ENCODE peak calls at places on chromosome 6, in seven cellular contexts. S, G, L, Y, A, F and O are unnamed samples.

GRCh38 chr6:441126-441920 is 49.8 kb downstream of the IRF4 start:
- DNase-seq in S (no peak), G (no peak), L (no peak), Y (no peak), A (no peak), F (no peak), O (peak; percentile 56)

GRCh38 chr6:167827062-167827587 is 414 bp downstream of the AFDN start:
- DNase-seq in S (no peak), G (no peak), L (no peak), Y (no peak), A (no peak), F (peak; percentile 39), O (no peak)

GRCh38 chr6:30590509-30590908 is 19.3 kb downstream of the ABCF1 start:
- DNase-seq in S (no peak), G (no peak), L (no peak), Y (no peak), A (no peak), F (no peak), O (no peak)

GRCh38 chr6:85078071-85078470 is 313.7 kb upstream of the TBX18 start:
- DNase-seq in S (no peak), G (peak; percentile 86), L (no peak), Y (peak; percentile 73), A (peak; percentile 72), F (no peak), O (no peak)

GRCh38 chr6:155850408-155850841 is 394.8 kb upstream of the NOX3 start:
- DNase-seq in S (no peak), G (peak; percentile 71), L (no peak), Y (peak; percentile 27), A (peak; percentile 14), F (no peak), O (no peak)

GRCh38 chr6:19193624-19194023 is 643.5 kb upstream of the ID4 start:
- DNase-seq in S (no peak), G (no peak), L (no peak), Y (no peak), A (no peak), F (no peak), O (no peak)

GRCh38 chr6:44738652-44739141 is 351.2 kb downstream of the CDC5L start:
- DNase-seq in S (no peak), G (no peak), L (no peak), Y (no peak), A (peak; percentile 72), F (no peak), O (no peak)

GRCh38 chr6:7685276-7685675 is 40.6 kb upstream of the BMP6 start:
- DNase-seq in S (no peak), G (no peak), L (no peak), Y (no peak), A (no peak), F (no peak), O (no peak)

GRCh38 chr6:150924808-150925654 is 59.5 kb downstream of the MTHFD1L start:
- DNase-seq in S (no peak), G (no peak), L (no peak), Y (no peak), A (peak; percentile 72), F (no peak), O (peak; percentile 79)

GRCh38 chr6:131023834-131024504 is 39.1 kb downstream of the EPB41L2 start:
- DNase-seq in S (no peak), G (peak; percentile 87), L (no peak), Y (no peak), A (peak; percentile 79), F (no peak), O (no peak)
- H3K4me3 ChIP-seq in S (no peak overlapping the region), G (peak overlapping the region; percentile 37), L (no peak overlapping the region), Y (no peak overlapping the region), A (no peak overlapping the region), F (no peak overlapping the region), O (no peak overlapping the region)

GRCh38 chr6:136524936-136525413 is 25.2 kb downstream of the MAP7 start:
- DNase-seq in S (no peak), G (no peak), L (no peak), Y (no peak), A (no peak), F (no peak), O (no peak)

GRCh38 chr6:136525586-136526195 is 24.5 kb downstream of the MAP7 start:
- DNase-seq in S (no peak), G (peak; percentile 25), L (no peak), Y (no peak), A (no peak), F (no peak), O (no peak)

GRCh38 chr6:136527831-136528230 is 22.4 kb downstream of the MAP7 start:
- DNase-seq in S (no peak), G (no peak), L (no peak), Y (no peak), A (no peak), F (no peak), O (no peak)

GRCh38 chr6:136526937-136527336 is 23.3 kb downstream of the MAP7 start:
- DNase-seq in S (no peak), G (no peak), L (no peak), Y (no peak), A (no peak), F (no peak), O (no peak)

GRCh38 chr6:136526196-136526930 is 23.9 kb downstream of the MAP7 start:
- DNase-seq in S (peak; percentile 62), G (peak; percentile 36), L (peak; percentile 12), Y (no peak), A (peak; percentile 74), F (peak; percentile 55), O (no peak)
- H3K4me3 ChIP-seq in S (peak overlapping the region; percentile 77), G (no peak overlapping the region), L (no peak overlapping the region), Y (no peak overlapping the region), A (no peak overlapping the region), F (no peak overlapping the region), O (no peak overlapping the region)

GRCh38 chr6:106529438-106529837 is 99.9 kb downstream of the RTN4IP1 start:
- DNase-seq in S (no peak), G (peak; percentile 58), L (no peak), Y (no peak), A (no peak), F (no peak), O (no peak)

GRCh38 chr6:106527111-106527510 is 102.2 kb downstream of the RTN4IP1 start:
- DNase-seq in S (no peak), G (no peak), L (no peak), Y (no peak), A (no peak), F (no peak), O (no peak)

GRCh38 chr6:106527979-106528378 is 101.3 kb downstream of the RTN4IP1 start:
- DNase-seq in S (no peak), G (peak; percentile 98), L (no peak), Y (peak; percentile 75), A (peak; percentile 81), F (no peak), O (no peak)

GRCh38 chr6:106530026-106530425 is 99.3 kb downstream of the RTN4IP1 start:
- DNase-seq in S (no peak), G (no peak), L (no peak), Y (no peak), A (no peak), F (no peak), O (no peak)

DNA sequence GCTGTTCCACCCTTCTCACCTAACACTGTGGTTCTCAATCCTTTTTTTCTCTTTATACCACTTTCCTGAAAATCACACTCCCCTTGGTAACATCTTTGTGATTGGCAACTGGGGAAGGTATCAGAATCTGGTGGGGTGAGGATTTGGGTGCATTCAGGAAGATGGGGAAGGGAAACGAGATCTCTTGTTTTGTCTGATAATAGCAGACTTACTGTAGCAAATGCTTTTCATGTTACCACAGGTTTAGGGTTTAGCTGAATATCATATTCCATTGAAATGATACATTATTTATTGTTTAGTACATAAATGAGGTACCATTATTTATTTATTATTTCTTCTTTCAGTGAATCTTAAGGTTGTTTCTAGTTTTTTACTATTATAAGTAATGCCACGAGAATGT is 100.8 kb downstream of the RTN4IP1 start:
- DNase-seq in S (no peak), G (no peak), L (no peak), Y (no peak), A (no peak), F (no peak), O (no peak)
- H3K4me3 ChIP-seq in S (no peak overlapping the region), G (no peak overlapping the region), L (no peak overlapping the region), Y (no peak overlapping the region), A (no peak overlapping the region), F (no peak overlapping the region), O (no peak overlapping the region)

DNA sequence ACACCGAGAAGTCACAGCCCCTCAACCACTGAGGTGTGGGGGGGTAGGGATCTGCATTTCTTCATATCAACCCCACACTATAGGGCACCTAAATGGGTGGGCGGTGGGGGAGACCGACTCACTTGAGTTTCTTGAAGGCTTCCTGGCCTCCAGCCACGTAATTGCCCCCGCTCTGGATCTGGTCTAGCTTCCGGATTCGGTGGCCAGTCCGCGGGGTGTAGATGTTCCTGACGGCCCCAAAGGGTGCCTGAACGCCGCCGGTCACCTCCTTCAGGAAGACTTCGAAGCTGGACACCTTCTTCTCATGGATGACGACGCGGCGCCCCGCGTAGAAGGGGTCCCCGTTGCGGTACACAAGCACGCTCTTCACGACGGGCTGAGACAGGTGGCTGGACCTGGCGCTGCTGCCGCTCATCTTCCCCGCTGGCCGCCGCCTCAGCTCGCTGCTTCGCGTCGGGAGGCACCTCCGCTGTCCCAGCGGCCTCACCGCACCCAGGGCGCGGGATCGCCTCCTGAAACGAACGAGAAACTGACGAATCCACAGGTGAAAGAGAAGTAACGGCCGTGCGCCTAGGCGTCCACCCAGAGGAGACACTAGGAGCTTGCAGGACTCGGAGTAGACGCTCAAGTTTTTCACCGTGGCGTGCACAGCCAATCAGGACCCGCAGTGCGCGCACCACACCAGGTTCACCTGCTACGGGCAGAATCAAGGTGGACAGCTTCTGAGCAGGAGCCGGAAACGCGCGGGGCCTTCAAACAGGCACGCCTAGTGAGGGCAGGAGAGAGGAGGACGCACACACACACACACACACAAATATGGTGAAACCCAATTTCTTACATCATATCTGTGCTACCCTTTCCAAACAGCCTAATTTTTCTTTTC is at the start of gene DCDC2:
- DNase-seq in S (no peak), G (peak; percentile 22), L (peak; percentile 47), Y (no peak), A (peak; percentile 14), F (peak; percentile 37), O (no peak)
- H3K4me3 ChIP-seq in S (peak within 1 kb of the TSS; percentile 64), G (peak within 1 kb of the TSS; percentile 53), L (peak within 1 kb of the TSS; percentile 44), Y (no peak within 1 kb of the TSS), A (peak within 1 kb of the TSS; percentile 4), F (peak within 1 kb of the TSS; percentile 32), O (peak within 1 kb of the TSS; percentile 55)